ENCODE peak calls at places on chromosomes 3 and 15, in four cellular contexts. One of them, this sample, is unnamed.

GRCh38 chr3:153669527-153669926 is 451.7 kb upstream of the ARHGEF26 start:
- DNase-seq in endothelial cell of umbilical vein: no peak
- DNase-seq in GM06990: no peak
- DNase-seq in cardiac muscle cell: no peak
- DNase-seq in this sample: no peak

GRCh38 chr3:42914771-42915515 is 9.0 kb downstream of the ZNF662 start:
- DNase-seq in endothelial cell of umbilical vein: no peak
- DNase-seq in GM06990: no peak
- DNase-seq in cardiac muscle cell: no peak
- DNase-seq in this sample: no peak

GRCh38 chr3:195102609-195103467 is 168.1 kb downstream of the XXYLT1 start:
- DNase-seq in endothelial cell of umbilical vein: peak
- DNase-seq in GM06990: no peak
- DNase-seq in cardiac muscle cell: no peak
- DNase-seq in this sample: peak

GRCh38 chr3:160486459-160486869 is 36.9 kb upstream of the TRIM59 start:
- DNase-seq in endothelial cell of umbilical vein: peak
- DNase-seq in GM06990: no peak
- DNase-seq in cardiac muscle cell: peak
- DNase-seq in this sample: no peak

GRCh38 chr3:141326123-141326522 is 42.2 kb upstream of the ZBTB38 start:
- DNase-seq in endothelial cell of umbilical vein: no peak
- DNase-seq in GM06990: no peak
- DNase-seq in cardiac muscle cell: no peak
- DNase-seq in this sample: no peak

GRCh38 chr3:9970020-9970652 is 16.5 kb downstream of the EMC3 start:
- DNase-seq in endothelial cell of umbilical vein: peak
- DNase-seq in GM06990: no peak
- DNase-seq in cardiac muscle cell: no peak
- DNase-seq in this sample: peak

GRCh38 chr15:31399544-31400171 is 73.0 kb downstream of the KLF13 start:
- DNase-seq in endothelial cell of umbilical vein: no peak
- DNase-seq in GM06990: no peak
- DNase-seq in cardiac muscle cell: no peak
- DNase-seq in this sample: no peak

GRCh38 chr3:108398510-108398909 is 102.2 kb downstream of the HHLA2 start:
- DNase-seq in endothelial cell of umbilical vein: no peak
- DNase-seq in GM06990: no peak
- DNase-seq in cardiac muscle cell: no peak
- DNase-seq in this sample: no peak

GRCh38 chr3:23111799-23112198 is 91.3 kb upstream of the UBE2E2 start:
- DNase-seq in endothelial cell of umbilical vein: no peak
- DNase-seq in GM06990: no peak
- DNase-seq in cardiac muscle cell: no peak
- DNase-seq in this sample: no peak

GRCh38 chr3:46954178-46954577 is 22.4 kb downstream of the CCDC12 start:
- DNase-seq in endothelial cell of umbilical vein: no peak
- DNase-seq in GM06990: no peak
- DNase-seq in cardiac muscle cell: no peak
- DNase-seq in this sample: no peak

GRCh38 chr3:136990826-136991225 is 33.0 kb downstream of the IL20RB start:
- DNase-seq in endothelial cell of umbilical vein: no peak
- DNase-seq in GM06990: no peak
- DNase-seq in cardiac muscle cell: no peak
- DNase-seq in this sample: no peak

GRCh38 chr3:178320481-178321352 is 215.5 kb upstream of the KCNMB2 start:
- DNase-seq in endothelial cell of umbilical vein: peak
- DNase-seq in GM06990: peak
- DNase-seq in cardiac muscle cell: peak
- DNase-seq in this sample: peak

GRCh38 chr15:74773731-74774252 is 8.1 kb upstream of the CSK start:
- DNase-seq in endothelial cell of umbilical vein: no peak
- DNase-seq in GM06990: no peak
- DNase-seq in cardiac muscle cell: no peak
- DNase-seq in this sample: no peak

GRCh38 chr3:117661636-117662095 is 952.1 kb downstream of the TUSC7 start:
- DNase-seq in endothelial cell of umbilical vein: no peak
- DNase-seq in GM06990: no peak
- DNase-seq in cardiac muscle cell: no peak
- DNase-seq in this sample: no peak

GRCh38 chr15:62417444-62417843 is 252.4 kb upstream of the C2CD4B start:
- DNase-seq in endothelial cell of umbilical vein: no peak
- DNase-seq in GM06990: no peak
- DNase-seq in cardiac muscle cell: no peak
- DNase-seq in this sample: no peak

GRCh38 chr3:98699132-98699531 is 64.0 kb upstream of the ST3GAL6 start:
- DNase-seq in endothelial cell of umbilical vein: no peak
- DNase-seq in GM06990: no peak
- DNase-seq in cardiac muscle cell: no peak
- DNase-seq in this sample: peak

GRCh38 chr3:131216801-131217200 is 164.8 kb upstream of the NUDT16 start:
- DNase-seq in endothelial cell of umbilical vein: peak
- DNase-seq in GM06990: no peak
- DNase-seq in cardiac muscle cell: no peak
- DNase-seq in this sample: no peak

GRCh38 chr3:174438501-174439156 is 420.5 kb upstream of the NAALADL2 start:
- DNase-seq in endothelial cell of umbilical vein: peak
- DNase-seq in GM06990: no peak
- DNase-seq in cardiac muscle cell: no peak
- DNase-seq in this sample: peak

GRCh38 chr15:40103124-40103858 is 5.4 kb downstream of the BMF start:
- DNase-seq in endothelial cell of umbilical vein: peak
- DNase-seq in GM06990: no peak
- DNase-seq in cardiac muscle cell: peak
- DNase-seq in this sample: peak
- H3K4me3 ChIP-seq in endothelial cell of umbilical vein: no peak
- H3K4me3 ChIP-seq in GM06990: no peak
- H3K4me3 ChIP-seq in cardiac muscle cell: peak
- H3K4me3 ChIP-seq in this sample: peak

GRCh38 chr15:77769700-77770099 is 137.0 kb upstream of the LINGO1 start:
- DNase-seq in endothelial cell of umbilical vein: no peak
- DNase-seq in GM06990: no peak
- DNase-seq in cardiac muscle cell: no peak
- DNase-seq in this sample: no peak

GRCh38 chr15:77764095-77764494 is 131.4 kb upstream of the LINGO1 start:
- DNase-seq in endothelial cell of umbilical vein: no peak
- DNase-seq in GM06990: no peak
- DNase-seq in cardiac muscle cell: no peak
- DNase-seq in this sample: no peak

GRCh38 chr15:77773003-77773402 is 140.3 kb upstream of the LINGO1 start:
- DNase-seq in endothelial cell of umbilical vein: no peak
- DNase-seq in GM06990: no peak
- DNase-seq in cardiac muscle cell: no peak
- DNase-seq in this sample: no peak

GRCh38 chr15:77771616-77772015 is 138.9 kb upstream of the LINGO1 start:
- DNase-seq in endothelial cell of umbilical vein: no peak
- DNase-seq in GM06990: no peak
- DNase-seq in cardiac muscle cell: no peak
- DNase-seq in this sample: no peak

DNA sequence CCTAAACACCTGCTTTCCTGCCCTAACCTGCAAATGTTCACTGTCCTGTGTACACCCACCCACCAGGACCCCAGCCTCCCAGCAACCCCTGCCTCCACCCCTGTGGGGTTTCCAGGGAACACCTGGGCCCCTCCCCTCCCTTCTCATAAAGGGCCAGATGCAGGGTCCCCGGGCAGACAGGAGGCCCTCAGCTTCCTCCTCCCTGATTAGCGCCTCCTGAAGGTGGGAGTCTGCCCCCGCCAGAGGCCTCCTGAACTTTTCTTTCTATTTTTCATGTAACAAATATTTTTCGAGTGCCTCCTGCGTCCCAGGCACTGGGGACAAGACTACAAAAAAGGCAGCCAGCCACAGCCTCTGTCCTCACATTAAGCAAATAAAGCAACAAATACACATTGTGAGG is 135.4 kb upstream of the LINGO1 start:
- DNase-seq in endothelial cell of umbilical vein: no peak
- DNase-seq in GM06990: no peak
- DNase-seq in cardiac muscle cell: no peak
- DNase-seq in this sample: no peak
- TF ChIP-seq CTCF in endothelial cell of umbilical vein: no peak
- TF ChIP-seq CTCF in GM06990: no peak
- TF ChIP-seq CTCF in cardiac muscle cell: no peak
- TF ChIP-seq CTCF in this sample: no peak

GRCh38 chr3:190495796-190496195 is 18.1 kb upstream of the IL1RAP start:
- DNase-seq in endothelial cell of umbilical vein: no peak
- DNase-seq in GM06990: no peak
- DNase-seq in cardiac muscle cell: no peak
- DNase-seq in this sample: no peak

GRCh38 chr3:190496859-190497258 is 17.0 kb upstream of the IL1RAP start:
- DNase-seq in endothelial cell of umbilical vein: no peak
- DNase-seq in GM06990: no peak
- DNase-seq in cardiac muscle cell: no peak
- DNase-seq in this sample: no peak

GRCh38 chr3:190497809-190498208 is 16.1 kb upstream of the IL1RAP start:
- DNase-seq in endothelial cell of umbilical vein: no peak
- DNase-seq in GM06990: no peak
- DNase-seq in cardiac muscle cell: peak
- DNase-seq in this sample: no peak

GRCh38 chr3:190498293-190498692 is 15.6 kb upstream of the IL1RAP start:
- DNase-seq in endothelial cell of umbilical vein: no peak
- DNase-seq in GM06990: no peak
- DNase-seq in cardiac muscle cell: no peak
- DNase-seq in this sample: no peak

DNA sequence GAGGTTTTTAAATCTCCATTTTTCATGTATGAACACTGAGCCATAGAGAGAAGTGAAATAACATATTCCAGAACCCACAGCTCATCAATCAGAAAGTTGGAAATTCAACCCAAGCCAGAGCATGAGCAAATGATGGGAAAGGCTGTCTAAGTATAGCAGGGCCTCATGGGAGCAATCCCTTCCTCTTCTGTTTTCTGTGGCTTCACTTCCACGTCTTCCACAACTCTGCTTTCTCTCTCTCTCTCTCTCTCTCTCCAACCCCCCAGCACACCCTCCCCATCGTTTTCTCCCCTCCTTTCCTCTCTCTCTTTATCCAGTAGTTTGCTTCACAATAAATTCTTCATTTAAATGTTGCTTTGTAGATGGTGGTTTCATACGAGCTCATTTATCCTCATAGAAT is 14.7 kb upstream of the IL1RAP start:
- DNase-seq in endothelial cell of umbilical vein: no peak
- DNase-seq in GM06990: no peak
- DNase-seq in cardiac muscle cell: no peak
- DNase-seq in this sample: no peak
- H3K4me3 ChIP-seq in endothelial cell of umbilical vein: no peak
- H3K4me3 ChIP-seq in GM06990: no peak
- H3K4me3 ChIP-seq in cardiac muscle cell: no peak
- H3K4me3 ChIP-seq in this sample: no peak

DNA sequence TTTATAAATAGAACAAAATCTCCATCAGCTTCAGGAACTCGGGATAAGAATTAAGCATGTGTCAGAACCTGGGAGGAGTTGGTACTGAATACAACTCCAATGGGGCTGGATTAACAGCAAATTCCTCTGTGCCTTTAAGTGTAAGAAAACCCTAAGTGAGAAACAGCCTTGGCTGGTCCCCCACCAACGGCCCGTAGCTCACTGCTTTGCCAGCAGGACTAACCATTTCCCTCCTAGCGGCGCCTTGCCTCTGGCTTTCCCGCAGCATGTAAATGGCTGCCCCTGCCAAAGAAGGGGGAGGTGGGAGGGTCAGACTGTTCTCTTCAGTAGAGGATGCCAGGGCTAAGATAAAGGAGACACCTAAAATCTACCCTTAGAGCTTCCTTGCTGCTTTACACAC is 51.1 kb upstream of the SH3GL3 start:
- DNase-seq in endothelial cell of umbilical vein: no peak
- DNase-seq in GM06990: no peak
- DNase-seq in cardiac muscle cell: peak
- DNase-seq in this sample: no peak
- TF ChIP-seq CTCF in endothelial cell of umbilical vein: no peak
- TF ChIP-seq CTCF in GM06990: no peak
- TF ChIP-seq CTCF in cardiac muscle cell: no peak
- TF ChIP-seq CTCF in this sample: no peak

GRCh38 chr15:60002528-60003218 is 1.4 kb upstream of the FOXB1 start:
- DNase-seq in endothelial cell of umbilical vein: no peak
- DNase-seq in GM06990: no peak
- DNase-seq in cardiac muscle cell: no peak
- DNase-seq in this sample: no peak
- H3K4me3 ChIP-seq in endothelial cell of umbilical vein: no peak
- H3K4me3 ChIP-seq in GM06990: no peak
- H3K4me3 ChIP-seq in cardiac muscle cell: no peak
- H3K4me3 ChIP-seq in this sample: no peak

GRCh38 chr15:79950247-79950646 is 20.7 kb downstream of the BCL2A1 start:
- DNase-seq in endothelial cell of umbilical vein: no peak
- DNase-seq in GM06990: no peak
- DNase-seq in cardiac muscle cell: no peak
- DNase-seq in this sample: no peak
- TF ChIP-seq CTCF in endothelial cell of umbilical vein: no peak
- TF ChIP-seq CTCF in GM06990: no peak
- TF ChIP-seq CTCF in cardiac muscle cell: no peak
- TF ChIP-seq CTCF in this sample: no peak

GRCh38 chr3:37862712-37863551 is 1.3 kb downstream of the CTDSPL start:
- DNase-seq in endothelial cell of umbilical vein: peak
- DNase-seq in GM06990: no peak
- DNase-seq in cardiac muscle cell: peak
- DNase-seq in this sample: no peak
- H3K4me3 ChIP-seq in endothelial cell of umbilical vein: peak
- H3K4me3 ChIP-seq in GM06990: no peak
- H3K4me3 ChIP-seq in cardiac muscle cell: peak
- H3K4me3 ChIP-seq in this sample: peak

DNA sequence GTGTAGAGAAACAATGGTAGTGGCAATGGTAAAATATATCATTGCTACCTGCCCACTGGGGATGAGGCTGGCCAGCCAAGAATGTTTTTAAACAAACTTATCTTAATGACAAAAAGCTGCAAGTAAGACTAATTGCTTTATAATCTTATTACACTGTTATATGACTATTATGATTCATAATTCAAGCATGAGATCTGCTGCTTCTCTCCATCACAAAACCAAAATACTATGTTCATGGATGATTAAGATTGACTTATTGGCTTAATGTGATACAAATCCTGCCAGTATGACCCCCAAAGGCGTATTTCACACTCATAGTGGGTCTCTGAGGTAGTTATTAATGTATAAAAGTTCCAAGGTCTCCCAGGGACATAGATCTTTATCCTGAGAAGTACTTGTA is 52.6 kb downstream of the FBN1 start:
- DNase-seq in endothelial cell of umbilical vein: no peak
- DNase-seq in GM06990: no peak
- DNase-seq in cardiac muscle cell: no peak
- DNase-seq in this sample: no peak
- TF ChIP-seq CTCF in endothelial cell of umbilical vein: no peak
- TF ChIP-seq CTCF in GM06990: no peak
- TF ChIP-seq CTCF in cardiac muscle cell: no peak
- TF ChIP-seq CTCF in this sample: no peak

GRCh38 chr3:66816110-66816761 is 181.9 kb upstream of the KBTBD8 start:
- DNase-seq in endothelial cell of umbilical vein: peak
- DNase-seq in GM06990: no peak
- DNase-seq in cardiac muscle cell: peak
- DNase-seq in this sample: peak
- H3K4me3 ChIP-seq in endothelial cell of umbilical vein: no peak
- H3K4me3 ChIP-seq in GM06990: no peak
- H3K4me3 ChIP-seq in cardiac muscle cell: no peak
- H3K4me3 ChIP-seq in this sample: no peak

GRCh38 chr3:144636833-144637232 is 665.2 kb downstream of the DIPK2A start:
- DNase-seq in endothelial cell of umbilical vein: no peak
- DNase-seq in GM06990: no peak
- DNase-seq in cardiac muscle cell: peak
- DNase-seq in this sample: no peak
- TF ChIP-seq CTCF in endothelial cell of umbilical vein: no peak
- TF ChIP-seq CTCF in GM06990: no peak
- TF ChIP-seq CTCF in cardiac muscle cell: no peak
- TF ChIP-seq CTCF in this sample: peak